ENCODE peak calls at places on chromosome 20, in eight cellular contexts. T is left lung; B is stimulated activated CD4-positive, alpha-beta T cell treated with anti-CD3 and anti-CD28 coated beads, Interleukin-1b, Interleukin-23, amount 100 ng/mL, for 48 hours; P is right atrium auricular region; Y is NCI-H526 treated with DMSO at 0.1 percent for 48 hours; L is naive B cell; N is dorsolateral prefrontal cortex; J is fibroblast of the conjunctiva. D is an unnamed sample.

GRCh38 chr20:52937701-52938100 is 34.5 kb upstream of the TSHZ2 start:
- DNase-seq in T (no peak), B (no peak), P (no peak), Y (no peak), L (no peak), N (no peak), J (no peak), D (no peak)

GRCh38 chr20:62066339-62066982 is 780 bp upstream of the TAF4 start:
- DNase-seq in T (peak; percentile 89), B (peak; percentile 42), P (no peak), Y (peak; percentile 65), L (no peak), N (no peak), J (no peak), D (peak; percentile 57)

GRCh38 chr20:33442136-33443005 is 1.2 kb downstream of the SNTA1 start:
- DNase-seq in T (no peak), B (no peak), P (no peak), Y (no peak), L (no peak), N (no peak), J (no peak), D (no peak)

GRCh38 chr20:3454821-3455220 is 16.0 kb upstream of the ATRN start:
- DNase-seq in T (no peak), B (no peak), P (no peak), Y (no peak), L (no peak), N (no peak), J (no peak), D (no peak)

GRCh38 chr20:58149412-58150091 is 78.9 kb downstream of the ANKRD60 start:
- DNase-seq in T (no peak), B (no peak), P (no peak), Y (no peak), L (no peak), N (no peak), J (no peak), D (no peak)

GRCh38 chr20:60250251-60250650 is 292.0 kb downstream of the CDH26 start:
- DNase-seq in T (no peak), B (no peak), P (no peak), Y (no peak), L (no peak), N (no peak), J (no peak), D (no peak)

GRCh38 chr20:46652699-46653098 is 1.4 kb upstream of the SLC13A3 start:
- DNase-seq in T (no peak), B (no peak), P (no peak), Y (no peak), L (no peak), N (no peak), J (no peak), D (no peak)

GRCh38 chr20:41534842-41535241 is 83.3 kb downstream of the CHD6 start:
- DNase-seq in T (no peak), B (no peak), P (no peak), Y (no peak), L (no peak), N (no peak), J (no peak), D (no peak)

GRCh38 chr20:25574411-25574810 is 10.9 kb downstream of the NINL start:
- DNase-seq in T (no peak), B (no peak), P (no peak), Y (no peak), L (no peak), N (no peak), J (no peak), D (no peak)

GRCh38 chr20:37314099-37314498 is 24.6 kb downstream of the MANBAL start:
- DNase-seq in T (no peak), B (no peak), P (no peak), Y (no peak), L (no peak), N (no peak), J (no peak), D (no peak)

GRCh38 chr20:20211274-20211987 is 156.5 kb upstream of the INSM1 start:
- DNase-seq in T (no peak), B (no peak), P (no peak), Y (peak; percentile 54), L (no peak), N (no peak), J (no peak), D (no peak)

GRCh38 chr20:20795119-20795518 is 82.7 kb upstream of the RALGAPA2 start:
- DNase-seq in T (no peak), B (no peak), P (no peak), Y (no peak), L (no peak), N (no peak), J (no peak), D (no peak)

GRCh38 chr20:32179934-32180333 is 27.6 kb downstream of the PLAGL2 start:
- DNase-seq in T (no peak), B (no peak), P (no peak), Y (no peak), L (no peak), N (no peak), J (no peak), D (no peak)

GRCh38 chr20:2889797-2890196 is 16.5 kb downstream of the PTPRA start:
- DNase-seq in T (no peak), B (no peak), P (no peak), Y (no peak), L (no peak), N (no peak), J (no peak), D (no peak)

GRCh38 chr20:760751-761417 is 7.4 kb downstream of the SLC52A3 start:
- DNase-seq in T (peak; percentile 83), B (peak; percentile 42), P (no peak), Y (no peak), L (no peak), N (no peak), J (no peak), D (no peak)

GRCh38 chr20:58753929-58754551 is 61.4 kb downstream of the NPEPL1 start:
- DNase-seq in T (no peak), B (no peak), P (peak; percentile 57), Y (no peak), L (no peak), N (no peak), J (no peak), D (no peak)

GRCh38 chr20:60007452-60007851 is 49.2 kb downstream of the CDH26 start:
- DNase-seq in T (no peak), B (no peak), P (no peak), Y (no peak), L (no peak), N (no peak), J (no peak), D (no peak)

GRCh38 chr20:21208999-21209398 is 83.1 kb downstream of the KIZ start:
- DNase-seq in T (no peak), B (no peak), P (no peak), Y (peak; percentile 68), L (no peak), N (no peak), J (no peak), D (no peak)

GRCh38 chr20:17888044-17888443 is 80.5 kb downstream of the SNX5 start:
- DNase-seq in T (no peak), B (no peak), P (no peak), Y (no peak), L (no peak), N (no peak), J (no peak), D (no peak)

GRCh38 chr20:50366270-50367103 is 143.7 kb upstream of the PTPN1 start:
- DNase-seq in T (no peak), B (peak; percentile 25), P (peak; percentile 76), Y (peak; percentile 48), L (no peak), N (no peak), J (peak; percentile 32), D (no peak)

GRCh38 chr20:60851826-60852704 is 400.0 kb upstream of the CDH4 start:
- DNase-seq in T (no peak), B (no peak), P (no peak), Y (peak; percentile 52), L (no peak), N (no peak), J (no peak), D (no peak)

GRCh38 chr20:57883761-57884160 is 173.9 kb upstream of the PMEPA1 start:
- DNase-seq in T (no peak), B (no peak), P (no peak), Y (no peak), L (no peak), N (no peak), J (no peak), D (no peak)

GRCh38 chr20:38407321-38407720 is 27.8 kb downstream of the SNHG17 start:
- DNase-seq in T (peak; percentile 76), B (no peak), P (no peak), Y (no peak), L (no peak), N (no peak), J (no peak), D (no peak)

GRCh38 chr20:25867776-25868649 is 171.4 kb upstream of the ZNF337 start:
- DNase-seq in T (peak; percentile 88), B (peak; percentile 81), P (peak; percentile 87), Y (peak; percentile 77), L (peak; percentile 59), N (peak; percentile 88), J (peak; percentile 31), D (peak; percentile 87)

GRCh38 chr20:35007891-35008290 is 52.2 kb downstream of the MYH7B start:
- DNase-seq in T (peak; percentile 45), B (no peak), P (no peak), Y (no peak), L (no peak), N (peak; percentile 30), J (no peak), D (no peak)

GRCh38 chr20:9068896-9069663 is at the start of gene PLCB4:
- DNase-seq in T (peak; percentile 73), B (no peak), P (no peak), Y (peak; percentile 83), L (no peak), N (no peak), J (no peak), D (no peak)

GRCh38 chr20:53330744-53331143 is 262.9 kb downstream of the ZNF217 start:
- DNase-seq in T (no peak), B (no peak), P (no peak), Y (no peak), L (no peak), N (no peak), J (no peak), D (no peak)

GRCh38 chr20:32205502-32206382 is 1.8 kb downstream of the PLAGL2 start:
- DNase-seq in T (no peak), B (no peak), P (no peak), Y (no peak), L (no peak), N (no peak), J (peak; percentile 26), D (no peak)

GRCh38 chr20:47809561-47809960 is 24.3 kb upstream of the SULF2 start:
- DNase-seq in T (no peak), B (no peak), P (no peak), Y (no peak), L (no peak), N (no peak), J (no peak), D (no peak)